ENCODE peak calls at places on chromosomes 3 and 15, in five cellular contexts. W is HepG2, L is H1, H is K562, Q is GM12878. K is an unnamed sample.

GRCh38 chr3:13018039-13018431 is 55.2 kb downstream of the IQSEC1 start:
- DNase-seq in W (no peak), L (no peak), H (no peak), Q (no peak), K (no peak)

GRCh38 chr3:110178965-110179364 is 841.6 kb upstream of the DPPA4 start:
- DNase-seq in W (no peak), L (no peak), H (no peak), Q (no peak), K (no peak)

GRCh38 chr3:64019879-64020278 is 3.4 kb downstream of the PSMD6 start:
- DNase-seq in W (no peak), L (no peak), H (no peak), Q (no peak), K (no peak)

GRCh38 chr15:66210684-66211083 is 42.9 kb downstream of the MEGF11 start:
- DNase-seq in W (no peak), L (no peak), H (no peak), Q (no peak), K (no peak)

GRCh38 chr3:4343258-4343657 is 40.1 kb downstream of the SETMAR start:
- DNase-seq in W (no peak), L (no peak), H (peak), Q (no peak), K (no peak)

GRCh38 chr3:5190147-5190791 is 2.8 kb downstream of the EDEM1 start:
- DNase-seq in W (no peak), L (no peak), H (no peak), Q (no peak), K (no peak)

GRCh38 chr3:65230251-65231140 is 542.7 kb upstream of the ADAMTS9 start:
- DNase-seq in W (no peak), L (no peak), H (peak), Q (no peak), K (no peak)

GRCh38 chr3:183185696-183186095 is 23.2 kb upstream of the LAMP3 start:
- DNase-seq in W (no peak), L (no peak), H (no peak), Q (peak), K (no peak)

GRCh38 chr3:105367063-105367405 is 325 bp downstream of the ALCAM start:
- DNase-seq in W (no peak), L (no peak), H (no peak), Q (no peak), K (peak)

GRCh38 chr15:58258501-58259274 is 120.5 kb downstream of the AQP9 start:
- DNase-seq in W (no peak), L (no peak), H (no peak), Q (no peak), K (no peak)

GRCh38 chr3:94117729-94118128 is 54.9 kb downstream of the NSUN3 start:
- DNase-seq in W (no peak), L (no peak), H (no peak), Q (no peak), K (no peak)

GRCh38 chr3:72060447-72061034 is 275.6 kb upstream of the PROK2 start:
- DNase-seq in W (no peak), L (no peak), H (no peak), Q (no peak), K (no peak)

GRCh38 chr3:79661866-79662265 is 105.9 kb downstream of the ROBO1 start:
- DNase-seq in W (no peak), L (no peak), H (no peak), Q (no peak), K (no peak)

GRCh38 chr3:137792633-137793271 is 28.6 kb downstream of the SOX14 start:
- DNase-seq in W (peak), L (no peak), H (peak), Q (no peak), K (no peak)

GRCh38 chr15:77121599-77121998 is 50.7 kb upstream of the TSPAN3 start:
- DNase-seq in W (no peak), L (no peak), H (no peak), Q (no peak), K (no peak)

GRCh38 chr3:11367116-11367781 is 95.1 kb downstream of the ATG7 start:
- DNase-seq in W (peak), L (no peak), H (no peak), Q (no peak), K (peak)

GRCh38 chr3:118713502-118714207 is 321.0 kb downstream of the IGSF11 start:
- DNase-seq in W (peak), L (no peak), H (no peak), Q (no peak), K (no peak)

GRCh38 chr3:30894521-30895289 is at the start of gene GADL1:
- DNase-seq in W (no peak), L (no peak), H (peak), Q (no peak), K (peak)

GRCh38 chr3:98945006-98945626 is 43.6 kb upstream of the DCBLD2 start:
- DNase-seq in W (no peak), L (no peak), H (no peak), Q (no peak), K (no peak)

GRCh38 chr3:187013080-187013838 is 82.9 kb downstream of the ST6GAL1 start:
- DNase-seq in W (no peak), L (no peak), H (no peak), Q (no peak), K (no peak)

GRCh38 chr3:312170-312569 is 115.6 kb downstream of the CHL1 start:
- DNase-seq in W (no peak), L (no peak), H (no peak), Q (no peak), K (no peak)

GRCh38 chr3:105616374-105616915 is 249.7 kb downstream of the ALCAM start:
- DNase-seq in W (no peak), L (no peak), H (no peak), Q (no peak), K (no peak)

GRCh38 chr3:107206141-107206540 is 171.1 kb upstream of the CCDC54 start:
- DNase-seq in W (peak), L (no peak), H (peak), Q (no peak), K (peak)

GRCh38 chr15:91956026-91956723 is 102.7 kb downstream of the SLCO3A1 start:
- DNase-seq in W (no peak), L (no peak), H (no peak), Q (no peak), K (no peak)

GRCh38 chr3:50675179-50676030 is 678 bp downstream of the DOCK3 start:
- DNase-seq in W (no peak), L (no peak), H (peak), Q (no peak), K (no peak)

GRCh38 chr3:17481116-17481515 is 261.3 kb downstream of the TBC1D5 start:
- DNase-seq in W (no peak), L (no peak), H (no peak), Q (no peak), K (no peak)

GRCh38 chr3:173138031-173138430 is 3.0 kb downstream of the SPATA16 start:
- DNase-seq in W (no peak), L (no peak), H (no peak), Q (no peak), K (no peak)

GRCh38 chr3:106518516-106518915 is 649.7 kb upstream of the CBLB start:
- DNase-seq in W (no peak), L (no peak), H (no peak), Q (no peak), K (peak)

GRCh38 chr15:61613729-61614128 is 384.6 kb upstream of the RORA start:
- DNase-seq in W (no peak), L (no peak), H (no peak), Q (no peak), K (no peak)

GRCh38 chr3:24843955-24844354 is 349.3 kb upstream of the THRB start:
- DNase-seq in W (no peak), L (no peak), H (no peak), Q (no peak), K (no peak)

GRCh38 chr15:63244399-63244798 is 33.0 kb upstream of the APH1B start:
- DNase-seq in W (no peak), L (no peak), H (no peak), Q (no peak), K (no peak)
- TF ChIP-seq HDAC2 in W (no peak), L (no peak), H (no peak), Q (no peak), K (no peak)

DNA sequence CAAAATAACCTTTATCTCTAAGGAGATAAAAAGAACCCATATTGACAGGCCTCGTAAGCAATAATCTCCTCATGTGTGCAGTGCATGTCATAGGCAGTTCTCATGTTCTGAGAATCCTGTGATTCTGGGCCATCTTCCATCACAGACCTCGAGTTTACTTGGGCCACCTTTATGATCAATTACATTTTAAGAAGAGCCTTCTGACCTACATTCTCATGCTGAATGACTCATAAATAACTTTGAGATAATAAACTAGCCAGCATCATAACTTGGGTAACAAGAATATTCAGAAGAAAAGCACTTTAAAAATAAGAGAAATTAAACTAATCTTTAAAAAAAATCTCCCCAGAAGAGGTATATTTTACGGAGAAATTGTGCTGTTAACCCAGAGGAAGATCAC is 310.7 kb upstream of the ZNF717 start:
- DNase-seq in W (no peak), L (no peak), H (no peak), Q (no peak), K (no peak)
- TF ChIP-seq HDAC2 in W (no peak), L (no peak), H (no peak), Q (no peak), K (no peak)

GRCh38 chr15:50024183-50024795 is 94.7 kb downstream of the ATP8B4 start:
- DNase-seq in W (no peak), L (no peak), H (no peak), Q (no peak), K (no peak)

GRCh38 chr15:50028323-50028722 is 90.7 kb downstream of the ATP8B4 start:
- DNase-seq in W (no peak), L (no peak), H (no peak), Q (no peak), K (no peak)
- TF ChIP-seq HDAC2 in W (no peak), L (no peak), H (no peak), Q (no peak), K (no peak)

GRCh38 chr15:78197632-78198031 is 36.7 kb downstream of the ACSBG1 start:
- DNase-seq in W (no peak), L (no peak), H (no peak), Q (no peak), K (no peak)
- TF ChIP-seq HDAC2 in W (no peak), L (no peak), H (no peak), Q (no peak), K (no peak)

GRCh38 chr15:74497584-74497983 is 36.6 kb upstream of the UBL7 start:
- DNase-seq in W (no peak), L (no peak), H (no peak), Q (peak), K (no peak)
- TF ChIP-seq HDAC2 in W (no peak), L (no peak), H (no peak), Q (no peak), K (no peak)

GRCh38 chr3:36444909-36445308 is 64.6 kb downstream of the STAC start:
- DNase-seq in W (no peak), L (no peak), H (no peak), Q (no peak), K (no peak)
- TF ChIP-seq HDAC2 in W (no peak), L (no peak), H (no peak), Q (no peak), K (no peak)

GRCh38 chr3:46733026-46733800 is 15.5 kb upstream of the PRSS50 start:
- DNase-seq in W (no peak), L (no peak), H (peak), Q (no peak), K (peak)
- TF ChIP-seq HDAC2 in W (no peak), L (no peak), H (no peak), Q (no peak), K (no peak)

GRCh38 chr15:70061086-70061370 is 36.7 kb downstream of the TLE3 start:
- DNase-seq in W (no peak), L (no peak), H (no peak), Q (no peak), K (no peak)

GRCh38 chr15:70061696-70062270 is 35.9 kb downstream of the TLE3 start:
- DNase-seq in W (no peak), L (no peak), H (no peak), Q (no peak), K (no peak)

GRCh38 chr15:70058642-70059360 is 38.9 kb downstream of the TLE3 start:
- DNase-seq in W (no peak), L (no peak), H (no peak), Q (no peak), K (no peak)

GRCh38 chr15:70059476-70060213 is 38.1 kb downstream of the TLE3 start:
- DNase-seq in W (no peak), L (no peak), H (no peak), Q (no peak), K (no peak)

GRCh38 chr15:70060214-70061085 is 37.3 kb downstream of the TLE3 start:
- DNase-seq in W (no peak), L (no peak), H (no peak), Q (no peak), K (no peak)
- TF ChIP-seq HDAC2 in W (no peak), L (no peak), H (no peak), Q (no peak), K (no peak)